ENCODE peak calls at places on chromosomes 11 and 22, in seven cellular contexts. C is AG04450, G is fibroblast of lung, O is adrenal gland, H is GM23338, F is right atrium auricular region, V is K562. T is an unnamed sample.

GRCh38 chr11:4769838-4770237 is at the start of gene OR51F1:
- DNase-seq in G (no peak), C (no peak), F (no peak), H (no peak), V (no peak), O (no peak), T (no peak)

GRCh38 chr22:48748113-48748859 is 1079.4 kb downstream of the BRD1 start:
- DNase-seq in C (no peak), F (peak; percentile 32), G (no peak), O (no peak), H (no peak), V (no peak), T (no peak)

GRCh38 chr22:49992921-49993648 is 19.5 kb downstream of the IL17REL start:
- DNase-seq in F (no peak), O (peak; percentile 68), V (peak; percentile 52), C (no peak), G (peak; percentile 37), H (peak; percentile 78), T (peak; percentile 61)

GRCh38 chr11:69661413-69661715 is 13.8 kb downstream of the LTO1 start:
- DNase-seq in V (no peak), C (no peak), F (no peak), O (no peak), G (no peak), H (no peak), T (no peak)

GRCh38 chr11:19714093-19714386 is 1.4 kb downstream of the NAV2 start:
- DNase-seq in V (no peak), H (peak; percentile 54), C (no peak), F (no peak), O (no peak), G (no peak), T (no peak)

GRCh38 chr11:105821781-105822180 is 200.3 kb downstream of the MSANTD4 start:
- DNase-seq in C (no peak), G (no peak), V (no peak), O (no peak), H (peak; percentile 72), F (no peak), T (no peak)

GRCh38 chr11:96228472-96228871 is 114.5 kb downstream of the MAML2 start:
- DNase-seq in O (peak; percentile 67), V (no peak), G (peak; percentile 93), C (peak; percentile 88), H (no peak), F (peak; percentile 87), T (peak; percentile 65)

GRCh38 chr11:46417711-46418110 is 26.1 kb upstream of the CHRM4 start:
- DNase-seq in F (no peak), C (no peak), V (no peak), O (no peak), G (no peak), H (peak; percentile 25), T (no peak)

GRCh38 chr11:59182457-59183151 is 10.7 kb downstream of the DTX4 start:
- DNase-seq in F (no peak), V (peak; percentile 36), G (no peak), H (peak; percentile 87), O (no peak), C (no peak), T (no peak)

GRCh38 chr22:46414704-46415103 is 79.2 kb downstream of the TRMU start:
- DNase-seq in C (no peak), O (no peak), V (no peak), H (no peak), G (no peak), F (no peak), T (no peak)

GRCh38 chr11:65114538-65115171 is 2.8 kb downstream of the ZNHIT2 start:
- DNase-seq in G (no peak), C (no peak), F (no peak), V (no peak), O (peak; percentile 23), H (no peak), T (no peak)

GRCh38 chr11:45146072-45147016 is at the start of gene PRDM11:
- DNase-seq in H (peak; percentile 58), O (peak; percentile 78), C (peak; percentile 34), G (peak; percentile 75), F (no peak), V (peak; percentile 83), T (no peak)

GRCh38 chr11:114207096-114207495 is 89.1 kb upstream of the NNMT start:
- DNase-seq in H (no peak), V (no peak), C (no peak), G (no peak), O (no peak), F (no peak), T (no peak)

GRCh38 chr11:120303004-120303637 is 22.0 kb upstream of the TLCD5 start:
- DNase-seq in C (peak; percentile 55), V (peak; percentile 87), H (peak; percentile 94), F (no peak), G (peak; percentile 71), O (peak; percentile 62), T (peak; percentile 51)

GRCh38 chr22:27212617-27213177 is 555.3 kb downstream of the MIAT start:
- DNase-seq in G (peak; percentile 95), H (no peak), O (peak; percentile 63), V (no peak), F (peak; percentile 92), C (peak; percentile 98), T (peak; percentile 33)

GRCh38 chr11:118907051-118907748 is 18.5 kb downstream of the BCL9L start:
- DNase-seq in F (peak; percentile 89), G (peak; percentile 71), H (peak; percentile 91), C (no peak), V (peak; percentile 80), O (peak; percentile 84), T (peak; percentile 81)

GRCh38 chr22:29260601-29261315 is 7.0 kb downstream of the RHBDD3 start:
- DNase-seq in H (no peak), F (peak; percentile 57), G (no peak), O (peak; percentile 36), C (no peak), V (no peak), T (no peak)

GRCh38 chr11:1298695-1299492 is 10.5 kb downstream of the TOLLIP start:
- DNase-seq in V (no peak), H (peak; percentile 46), C (no peak), O (peak; percentile 95), G (peak; percentile 80), F (peak; percentile 85), T (peak; percentile 80)

GRCh38 chr11:61833926-61834277 is 5.8 kb downstream of the FADS2 start:
- DNase-seq in V (no peak), C (no peak), G (no peak), O (peak; percentile 47), H (peak; percentile 56), F (no peak), T (no peak)

GRCh38 chr11:61832758-61833157 is 4.7 kb downstream of the FADS2 start:
- DNase-seq in O (no peak), G (no peak), C (no peak), F (no peak), V (no peak), H (no peak), T (peak; percentile 50)

GRCh38 chr11:61833478-61833877 is 5.4 kb downstream of the FADS2 start:
- DNase-seq in O (no peak), V (no peak), C (no peak), H (no peak), F (no peak), G (no peak), T (no peak)

GRCh38 chr11:61830318-61831105 is 2.4 kb downstream of the FADS2 start:
- DNase-seq in F (no peak), H (no peak), G (no peak), O (no peak), C (no peak), V (no peak), T (no peak)

GRCh38 chr11:61832207-61832606 is 4.1 kb downstream of the FADS2 start:
- DNase-seq in C (no peak), G (no peak), H (no peak), F (no peak), O (no peak), V (no peak), T (no peak)
- H3K27ac ChIP-seq in C (no peak overlapping the region), G (no peak overlapping the region), H (peak overlapping the region; percentile 97), F (no peak overlapping the region), O (peak overlapping the region; percentile 92), V (peak overlapping the region; percentile 11), T (peak overlapping the region; percentile 76)

GRCh38 chr11:102346456-102346747 is 612 bp upstream of the BIRC2 start:
- DNase-seq in F (no peak), G (no peak), C (no peak), H (no peak), V (no peak), O (no peak), T (no peak)

GRCh38 chr11:102346748-102347525 is at the start of gene BIRC2:
- DNase-seq in G (peak; percentile 92), H (peak; percentile 96), F (peak; percentile 92), O (peak; percentile 94), C (peak; percentile 74), V (peak; percentile 88), T (peak; percentile 96)

GRCh38 chr11:102347526-102348331 is 715 bp downstream of the BIRC2 start:
- DNase-seq in G (peak; percentile 55), O (peak; percentile 14), F (no peak), V (peak; percentile 16), H (no peak), C (no peak), T (no peak)

GRCh38 chr11:102343789-102344188 is 3.2 kb upstream of the BIRC2 start:
- DNase-seq in O (no peak), C (no peak), H (no peak), G (peak; percentile 66), V (no peak), F (no peak), T (no peak)

GRCh38 chr11:102345923-102346322 is 1.1 kb upstream of the BIRC2 start:
- DNase-seq in O (no peak), C (no peak), H (no peak), V (no peak), F (no peak), G (peak; percentile 37), T (no peak)
- H3K4me3 ChIP-seq in O (no peak overlapping the region), C (peak overlapping the region; percentile 90), H (peak overlapping the region; percentile 93), V (peak overlapping the region; percentile 60), F (peak overlapping the region; percentile 69), G (peak overlapping the region; percentile 88), T (peak overlapping the region; percentile 85)

GRCh38 chr22:45263790-45264269 is 20.9 kb upstream of the UPK3A start:
- DNase-seq in F (peak; percentile 88), O (peak; percentile 88), V (peak; percentile 58), C (peak; percentile 34), G (peak; percentile 78), H (peak; percentile 85), T (peak; percentile 72)
- TF ChIP-seq CTCF in F (peak; percentile 50), O (peak; percentile 80), V (peak; percentile 68), C (peak; percentile 74), G (peak; percentile 80), H (peak; percentile 85), T (peak; percentile 80)

GRCh38 chr11:130525307-130525706 is 76.9 kb downstream of the ADAMTS15 start:
- DNase-seq in O (no peak), C (no peak), V (no peak), F (peak; percentile 36), H (no peak), G (no peak), T (no peak)

GRCh38 chr11:130531061-130531460 is 82.6 kb downstream of the ADAMTS15 start:
- DNase-seq in O (no peak), V (no peak), G (peak; percentile 51), F (no peak), C (no peak), H (no peak), T (no peak)

GRCh38 chr11:130528301-130528651 is 79.8 kb downstream of the ADAMTS15 start:
- DNase-seq in O (no peak), G (peak; percentile 38), C (no peak), F (no peak), V (no peak), H (no peak), T (no peak)

GRCh38 chr11:130527648-130528300 is 79.3 kb downstream of the ADAMTS15 start:
- DNase-seq in V (no peak), O (no peak), C (no peak), H (no peak), F (peak; percentile 74), G (peak; percentile 42), T (peak; percentile 53)

GRCh38 chr11:130528862-130529261 is 80.4 kb downstream of the ADAMTS15 start:
- DNase-seq in V (no peak), C (no peak), O (no peak), H (no peak), F (no peak), G (no peak), T (no peak)
- H3K27ac ChIP-seq in V (no peak overlapping the region), C (no peak overlapping the region), O (no peak overlapping the region), H (no peak overlapping the region), F (peak overlapping the region; percentile 43), G (no peak overlapping the region), T (peak overlapping the region; percentile 94)